ENCODE peak calls at places on chromosome 2, in five cellular contexts. Q is EH; H is activated naive CD4-positive, alpha-beta T cell; X is GM12891; R is NCI-H69. I is an unnamed sample.

GRCh38 chr2:7956126-7956689 is 725.6 kb upstream of the ID2 start:
- DNase-seq in X (no peak), H (no peak), Q (no peak), R (no peak), I (no peak)

GRCh38 chr2:26314243-26314642 is 31.7 kb upstream of the SELENOI start:
- DNase-seq in Q (no peak), H (no peak), R (no peak), X (no peak), I (no peak)

GRCh38 chr2:80062298-80062697 is 242.3 kb downstream of the LRRTM1 start:
- DNase-seq in X (no peak), Q (no peak), R (no peak), H (no peak), I (no peak)

GRCh38 chr2:43898134-43898957 is 59.6 kb downstream of the ABCG8 start:
- DNase-seq in R (peak), H (no peak), Q (peak), X (no peak), I (no peak)

GRCh38 chr2:192148620-192149321 is 46.0 kb downstream of the TMEFF2 start:
- DNase-seq in Q (peak), H (no peak), X (no peak), R (no peak), I (no peak)

GRCh38 chr2:207975910-207976309 is 49.4 kb downstream of the PLEKHM3 start:
- DNase-seq in R (no peak), H (no peak), X (no peak), Q (no peak), I (no peak)

GRCh38 chr2:219506802-219507554 is 7.3 kb upstream of the ASIC4 start:
- DNase-seq in X (no peak), Q (no peak), R (peak), H (no peak), I (no peak)

GRCh38 chr2:98604547-98604946 is 3.8 kb downstream of the COA5 start:
- DNase-seq in R (peak), X (no peak), Q (no peak), H (no peak), I (no peak)

GRCh38 chr2:197998702-197999101 is 194.3 kb downstream of the PLCL1 start:
- DNase-seq in R (no peak), X (no peak), H (no peak), Q (no peak), I (no peak)

GRCh38 chr2:37466533-37467230 is 122.3 kb downstream of the QPCT start:
- DNase-seq in H (no peak), Q (no peak), X (no peak), R (no peak), I (no peak)

GRCh38 chr2:236579746-236580315 is 10.2 kb downstream of the ACKR3 start:
- DNase-seq in R (no peak), Q (no peak), X (no peak), H (no peak), I (no peak)

GRCh38 chr2:74383254-74383653 is 3.1 kb upstream of the DCTN1 start:
- DNase-seq in X (no peak), R (no peak), H (no peak), Q (peak), I (no peak)

GRCh38 chr2:176931588-176932563 is 280.7 kb upstream of the HNRNPA3 start:
- DNase-seq in X (peak), R (peak), Q (peak), H (no peak), I (no peak)

GRCh38 chr2:142131016-142131714 is at the start of gene LRP1B:
- DNase-seq in H (no peak), Q (peak), X (no peak), R (peak), I (no peak)

GRCh38 chr2:199814084-199814844 is 36.7 kb downstream of the FTCDNL1 start:
- DNase-seq in X (no peak), Q (no peak), R (no peak), H (no peak), I (no peak)

GRCh38 chr2:45833968-45834344 is 182.5 kb downstream of the PRKCE start:
- DNase-seq in Q (no peak), H (no peak), R (no peak), X (peak), I (no peak)

GRCh38 chr2:10434885-10435419 is 13.2 kb downstream of the ODC1 start:
- DNase-seq in Q (peak), R (peak), X (peak), H (peak), I (peak)

GRCh38 chr2:142280846-142281245 is 150.0 kb upstream of the LRP1B start:
- DNase-seq in Q (no peak), X (no peak), R (peak), H (no peak), I (no peak)

GRCh38 chr2:238247002-238247822 is 7.4 kb upstream of the HES6 start:
- DNase-seq in Q (no peak), X (no peak), H (no peak), R (no peak), I (no peak)

GRCh38 chr2:24228470-24228869 is 53.6 kb downstream of the FAM228A start:
- DNase-seq in R (peak), H (no peak), X (no peak), Q (peak), I (no peak)

I was measured in activated gamma-delta T cell.